ENCODE peak calls at places on chromosomes 7 and 10, in five cellular contexts. Q, V, U, N and G are unnamed samples.

GRCh38 chr7:16223963-16224707 is 197.2 kb downstream of the CRPPA start:
- DNase-seq in Q (no peak), V (no peak), U (no peak), N (no peak), G (no peak)

GRCh38 chr7:136114966-136115762 is 138.0 kb upstream of the MTPN start:
- DNase-seq in U (peak), Q (no peak), V (peak), N (no peak), G (no peak)

GRCh38 chr7:55130554-55131198 is 111.9 kb downstream of the EGFR start:
- DNase-seq in V (no peak), N (no peak), Q (no peak), U (no peak), G (peak)

GRCh38 chr10:84076540-84077195 is 62.6 kb upstream of the GHITM start:
- DNase-seq in V (peak), U (peak), Q (no peak), N (no peak), G (peak)

GRCh38 chr7:44163591-44163990 is 22.5 kb upstream of the MYL7 start:
- DNase-seq in Q (no peak), V (no peak), N (no peak), U (no peak), G (no peak)

GRCh38 chr10:51960494-51960895 is 261.1 kb upstream of the CSTF2T start:
- DNase-seq in U (peak), V (peak), N (no peak), Q (no peak), G (no peak)

GRCh38 chr7:129664029-129665012 is 52.8 kb downstream of the NRF1 start:
- DNase-seq in U (peak), V (peak), N (peak), Q (no peak), G (no peak)

GRCh38 chr7:159121068-159121467 is 23.6 kb downstream of the VIPR2 start:
- DNase-seq in V (no peak), N (no peak), Q (no peak), U (no peak), G (no peak)

GRCh38 chr10:99236627-99237309 is 1.1 kb upstream of the HPSE2 start:
- DNase-seq in U (no peak), Q (no peak), V (peak), N (no peak), G (no peak)

GRCh38 chr10:46301056-46301645 is 14.4 kb downstream of the ANTXRL start:
- DNase-seq in Q (no peak), U (no peak), V (no peak), N (no peak), G (no peak)

GRCh38 chr10:113557389-113558321 is 4.8 kb downstream of the HABP2 start:
- DNase-seq in N (no peak), U (no peak), V (peak), Q (no peak), G (no peak)

GRCh38 chr7:129667551-129667950 is 56.0 kb downstream of the NRF1 start:
- DNase-seq in U (no peak), Q (no peak), N (no peak), V (no peak), G (no peak)

GRCh38 chr10:33819206-33819605 is 484.7 kb upstream of the NRP1 start:
- DNase-seq in N (no peak), Q (no peak), V (no peak), U (no peak), G (no peak)

GRCh38 chr7:48943279-48943990 is 19.1 kb downstream of the CDC14C start:
- DNase-seq in Q (no peak), N (no peak), U (no peak), V (no peak), G (no peak)

GRCh38 chr7:7323352-7323751 is 141.0 kb downstream of the C1GALT1 start:
- DNase-seq in Q (no peak), U (no peak), N (peak), V (no peak), G (no peak)

GRCh38 chr10:31867646-31868045 is 61.0 kb downstream of the ARHGAP12 start:
- DNase-seq in U (no peak), N (no peak), Q (no peak), V (no peak), G (no peak)

GRCh38 chr7:46908770-46909169 is 673.1 kb downstream of the TNS3 start:
- DNase-seq in U (no peak), Q (no peak), V (no peak), N (no peak), G (no peak)

GRCh38 chr7:147400926-147401325 is 1189.6 kb upstream of the C7orf33 start:
- DNase-seq in U (no peak), N (no peak), V (no peak), Q (no peak), G (no peak)

GRCh38 chr7:117859246-117859812 is 13.9 kb downstream of the CTTNBP2 start:
- DNase-seq in U (no peak), Q (no peak), V (no peak), N (no peak), G (no peak)

GRCh38 chr10:8156918-8157317 is 102.4 kb downstream of the GATA3 start:
- DNase-seq in V (no peak), N (no peak), U (no peak), Q (no peak), G (no peak)

GRCh38 chr7:100688593-100688860 is 5.5 kb downstream of the GIGYF1 start:
- DNase-seq in U (no peak), V (no peak), Q (no peak), N (no peak), G (no peak)

GRCh38 chr10:97685395-97685958 is 1.6 kb downstream of the AVPI1 start:
- DNase-seq in N (no peak), U (no peak), V (peak), Q (no peak), G (no peak)

GRCh38 chr10:37222046-37222445 is 96.6 kb downstream of the ANKRD30A start:
- DNase-seq in U (no peak), V (no peak), N (no peak), Q (no peak), G (no peak)

GRCh38 chr10:113563306-113564088 is 10.6 kb downstream of the HABP2 start:
- DNase-seq in U (peak), Q (peak), N (no peak), V (peak), G (no peak)

GRCh38 chr7:100968650-100969049 is 715 bp upstream of the MUC12 start:
- DNase-seq in U (no peak), Q (no peak), N (no peak), V (no peak), G (no peak)

GRCh38 chr7:157568071-157568784 is 231.4 kb downstream of the DNAJB6 start:
- DNase-seq in Q (no peak), U (no peak), N (no peak), V (no peak), G (no peak)

GRCh38 chr10:11338160-11338844 is 273.1 kb downstream of the USP6NL start:
- DNase-seq in Q (no peak), U (no peak), N (no peak), V (no peak), G (no peak)

GRCh38 chr7:22005151-22005550 is 59.5 kb upstream of the CDCA7L start:
- DNase-seq in Q (no peak), U (no peak), V (no peak), N (no peak), G (peak)

GRCh38 chr10:84198206-84198915 is 4.0 kb downstream of the CDHR1 start:
- DNase-seq in Q (no peak), U (no peak), V (no peak), N (no peak), G (no peak)

GRCh38 chr10:100872034-100872791 is 40.5 kb upstream of the SLF2 start:
- DNase-seq in U (peak), Q (no peak), N (no peak), V (peak), G (no peak)

GRCh38 chr7:143518941-143519340 is 41.3 kb downstream of the TAS2R41 start:
- DNase-seq in N (no peak), V (no peak), U (no peak), Q (no peak), G (no peak)

GRCh38 chr10:129854796-129855705 is 109.0 kb downstream of the EBF3 start:
- DNase-seq in V (no peak), N (no peak), Q (no peak), U (no peak), G (no peak)

GRCh38 chr7:29214816-29215215 is 20.2 kb downstream of the CHN2 start:
- DNase-seq in N (no peak), U (no peak), V (no peak), Q (no peak), G (no peak)

DNA sequence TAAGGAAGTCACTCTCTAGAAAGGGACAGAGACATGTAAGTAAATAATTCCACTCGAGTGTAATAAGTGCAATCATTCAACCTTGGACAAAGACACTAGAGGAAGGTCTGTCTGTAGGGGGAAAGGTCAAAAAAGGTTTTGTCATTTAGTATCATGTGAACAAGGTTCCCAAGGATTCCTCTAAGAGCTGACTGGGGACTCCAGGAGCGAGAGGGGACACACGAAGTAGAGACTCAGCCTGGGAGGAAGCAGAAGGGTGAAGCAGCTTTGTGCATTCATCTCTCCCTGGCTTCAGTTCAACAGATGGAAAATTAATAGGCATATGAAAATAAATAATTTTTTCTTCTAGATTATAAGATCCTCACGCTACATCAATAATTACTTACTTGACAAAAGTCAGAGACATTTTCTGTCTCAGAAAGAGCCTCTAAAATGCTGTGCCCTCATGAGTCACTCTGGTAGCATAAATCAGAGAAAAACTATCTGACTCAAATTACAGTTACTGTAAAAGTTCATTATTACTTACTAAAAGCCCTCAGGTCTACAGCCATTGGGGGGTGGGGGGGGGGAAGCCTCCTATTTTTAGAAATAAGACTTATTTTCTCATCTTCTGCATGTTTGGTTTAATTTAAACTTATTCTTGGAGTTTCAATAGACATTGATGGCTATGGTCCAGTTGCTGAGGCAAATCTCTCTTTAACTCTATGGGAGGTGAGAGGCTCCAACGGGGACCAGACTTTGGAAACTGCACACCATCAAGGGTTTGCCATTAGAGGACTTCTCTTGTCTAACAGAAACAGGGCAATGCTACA is 275.0 kb upstream of the KLF14 start:
- DNase-seq in U (no peak), V (no peak), Q (no peak), N (no peak), G (no peak)
- TF ChIP-seq POLR2AphosphoS5 in U (no peak), V (no peak), Q (no peak), N (no peak), G (no peak)

GRCh38 chr7:73978681-73979563 is 49.1 kb upstream of the ELN start:
- DNase-seq in Q (no peak), V (peak), N (peak), U (peak), G (peak)
- TF ChIP-seq POLR2AphosphoS5 in Q (no peak), V (no peak), N (no peak), U (no peak), G (no peak)

GRCh38 chr7:123637878-123638277 is 17.8 kb upstream of the LMOD2 start:
- DNase-seq in Q (no peak), V (no peak), U (no peak), N (no peak), G (no peak)
- TF ChIP-seq POLR2AphosphoS5 in Q (no peak), V (no peak), U (no peak), N (no peak), G (no peak)

GRCh38 chr7:121297843-121298242 is 31.0 kb upstream of the WNT16 start:
- DNase-seq in U (no peak), N (no peak), V (no peak), Q (no peak), G (no peak)

GRCh38 chr7:121301441-121302213 is 27.2 kb upstream of the WNT16 start:
- DNase-seq in N (no peak), U (no peak), V (no peak), Q (no peak), G (no peak)

GRCh38 chr7:121300685-121301084 is 28.1 kb upstream of the WNT16 start:
- DNase-seq in U (no peak), N (no peak), Q (no peak), V (no peak), G (no peak)

GRCh38 chr7:121302214-121302745 is 26.5 kb upstream of the WNT16 start:
- DNase-seq in Q (no peak), N (no peak), V (no peak), U (no peak), G (no peak)

DNA sequence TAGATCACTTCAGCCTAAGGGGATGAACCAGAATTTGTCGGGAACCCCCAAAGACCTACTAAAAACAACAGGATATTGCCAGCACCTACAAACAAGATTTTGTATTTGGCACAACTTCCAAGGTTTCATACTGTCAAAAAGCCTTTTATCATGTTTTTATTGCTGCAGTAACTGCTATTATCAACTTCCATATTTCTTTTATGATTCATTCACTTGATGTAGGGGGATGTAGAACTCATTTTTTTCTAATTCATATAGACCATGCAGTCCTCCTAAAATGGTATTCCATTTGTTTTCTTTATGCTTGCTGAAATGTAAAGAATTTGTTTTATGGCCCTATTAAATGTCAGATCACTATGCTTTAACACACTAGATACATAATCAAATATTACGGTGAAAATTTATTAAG is 30.0 kb upstream of the WNT16 start:
- DNase-seq in U (no peak), N (no peak), V (no peak), Q (no peak), G (no peak)
- TF ChIP-seq POLR2AphosphoS5 in U (no peak), N (no peak), V (no peak), Q (no peak), G (no peak)